ENCODE peak calls at places on chromosomes 11 and 22, in six cellular contexts. K is foreskin keratinocyte, M is fibroblast of lung, T is esophagus squamous epithelium, Q is upper lobe of right lung, O is heart right ventricle. U is an unnamed sample.
A peak's percentile ranks its signal among the peaks of the same experiment; 100 is the strongest.

GRCh38 chr11:35907648-35908431 is 36.0 kb upstream of the LDLRAD3 start:
- DNase-seq in K (no peak), M (peak; percentile 99), T (no peak), Q (no peak), O (no peak), U (no peak)

GRCh38 chr11:70744396-70745185 is 346.3 kb downstream of the CTTN start:
- DNase-seq in K (no peak), M (no peak), T (no peak), Q (peak; percentile 56), O (no peak), U (no peak)

GRCh38 chr11:105975128-105975527 is 46.9 kb downstream of the MSANTD4 start:
- DNase-seq in K (peak; percentile 5), M (peak; percentile 38), T (no peak), Q (no peak), O (no peak), U (no peak)

GRCh38 chr11:6320411-6321207 is at the start of gene CAVIN3:
- DNase-seq in K (peak; percentile 74), M (peak; percentile 93), T (peak; percentile 27), Q (peak; percentile 86), O (peak; percentile 90), U (peak; percentile 88)

GRCh38 chr11:43936081-43936480 is 6.4 kb upstream of the C11orf96 start:
- DNase-seq in K (no peak), M (no peak), T (no peak), Q (no peak), O (no peak), U (no peak)

GRCh38 chr11:120601566-120601965 is 90.0 kb downstream of the GRIK4 start:
- DNase-seq in K (no peak), M (peak; percentile 78), T (no peak), Q (no peak), O (no peak), U (no peak)

GRCh38 chr11:24298126-24298525 is 198.7 kb upstream of the LUZP2 start:
- DNase-seq in K (no peak), M (no peak), T (no peak), Q (no peak), O (no peak), U (no peak)

GRCh38 chr11:71268706-71269321 is 16.4 kb upstream of the SHANK2 start:
- DNase-seq in K (no peak), M (no peak), T (no peak), Q (peak; percentile 47), O (no peak), U (peak; percentile 43)

GRCh38 chr11:131671764-131672163 is 301.3 kb downstream of the NTM start:
- DNase-seq in K (no peak), M (no peak), T (no peak), Q (no peak), O (no peak), U (no peak)

GRCh38 chr11:45042560-45042959 is 91.9 kb upstream of the TP53I11 start:
- DNase-seq in K (peak; percentile 8), M (no peak), T (no peak), Q (no peak), O (no peak), U (peak; percentile 67)

GRCh38 chr11:107780136-107780535 is 68.3 kb upstream of the SLN start:
- DNase-seq in K (no peak), M (no peak), T (no peak), Q (no peak), O (no peak), U (no peak)

GRCh38 chr22:23530106-23530505 is 50.0 kb downstream of the IGLL1 start:
- DNase-seq in K (no peak), M (no peak), T (no peak), Q (peak; percentile 48), O (no peak), U (no peak)

GRCh38 chr22:23525510-23525909 is 54.6 kb downstream of the IGLL1 start:
- DNase-seq in K (no peak), M (no peak), T (no peak), Q (peak; percentile 51), O (no peak), U (no peak)

GRCh38 chr22:23529166-23530103 is 50.7 kb downstream of the IGLL1 start:
- DNase-seq in K (no peak), M (no peak), T (no peak), Q (peak; percentile 30), O (no peak), U (no peak)

GRCh38 chr22:23526588-23527315 is 53.3 kb downstream of the IGLL1 start:
- DNase-seq in K (no peak), M (no peak), T (no peak), Q (peak; percentile 51), O (no peak), U (no peak)

GRCh38 chr22:23527971-23528740 is 51.9 kb downstream of the IGLL1 start:
- DNase-seq in K (no peak), M (no peak), T (no peak), Q (peak; percentile 56), O (no peak), U (no peak)
- H3K27me3 ChIP-seq in K (peaks cover 20% of the 10 kb centered on the region), M (no peaks in the 10 kb centered on the region), T (no peaks in the 10 kb centered on the region), Q (no peaks in the 10 kb centered on the region), O (no peaks in the 10 kb centered on the region), U (no peaks in the 10 kb centered on the region)

GRCh38 chr11:114057605-114058004 is 1.9 kb upstream of the ZBTB16 start:
- DNase-seq in K (no peak), M (no peak), T (no peak), Q (no peak), O (no peak), U (no peak)

GRCh38 chr11:114058026-114058706 is 1.3 kb upstream of the ZBTB16 start:
- DNase-seq in K (no peak), M (peak; percentile 72), T (no peak), Q (peak; percentile 82), O (no peak), U (no peak)

GRCh38 chr11:114059278-114059983 is at the start of gene ZBTB16:
- DNase-seq in K (no peak), M (peak; percentile 95), T (no peak), Q (peak; percentile 95), O (peak; percentile 88), U (peak; percentile 93)

GRCh38 chr11:114059984-114060401 is 482 bp downstream of the ZBTB16 start:
- DNase-seq in K (no peak), M (peak; percentile 53), T (no peak), Q (no peak), O (peak; percentile 42), U (no peak)

GRCh38 chr11:114058871-114059277 is 637 bp upstream of the ZBTB16 start:
- DNase-seq in K (no peak), M (no peak), T (no peak), Q (peak; percentile 71), O (no peak), U (no peak)
- H3K27me3 ChIP-seq in K (peaks cover 81% of the 10 kb centered on the region), M (peaks cover 27% of the 10 kb centered on the region), T (no peaks in the 10 kb centered on the region), Q (no peaks in the 10 kb centered on the region), O (no peaks in the 10 kb centered on the region), U (no peaks in the 10 kb centered on the region)

GRCh38 chr11:77036398-77036797 is 2.2 kb downstream of the B3GNT6 start:
- DNase-seq in K (no peak), M (no peak), T (no peak), Q (no peak), O (no peak), U (no peak)
- H3K27me3 ChIP-seq in K (peaks cover 53% of the 10 kb centered on the region), M (peaks cover 30% of the 10 kb centered on the region), T (no peaks in the 10 kb centered on the region), Q (peaks cover 22% of the 10 kb centered on the region), O (peaks cover 56% of the 10 kb centered on the region), U (peaks cover 18% of the 10 kb centered on the region)

GRCh38 chr11:100176456-100176855 is 510.6 kb upstream of the ARHGAP42 start:
- DNase-seq in K (no peak), M (no peak), T (no peak), Q (no peak), O (no peak), U (no peak)
- H3K27me3 ChIP-seq in K (no peaks in the 10 kb centered on the region), M (no peaks in the 10 kb centered on the region), T (no peaks in the 10 kb centered on the region), Q (no peaks in the 10 kb centered on the region), O (no peaks in the 10 kb centered on the region), U (no peaks in the 10 kb centered on the region)

DNA sequence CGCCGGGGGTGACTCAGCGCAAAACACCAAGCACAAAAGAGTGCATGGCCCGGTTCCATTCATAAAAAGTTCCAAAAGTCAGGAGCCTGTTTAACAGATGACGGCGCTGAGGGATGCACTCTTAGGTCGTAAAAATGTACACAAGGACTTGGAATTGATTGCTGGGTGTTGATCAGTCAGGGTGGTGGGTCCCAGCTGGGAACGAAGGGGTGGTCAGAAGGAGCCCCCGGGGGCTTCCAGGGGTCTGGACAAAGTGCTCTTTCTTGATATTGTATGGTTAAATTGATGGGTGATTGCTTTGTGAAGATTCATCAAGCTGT is 20.7 kb downstream of the IFITM10 start:
- DNase-seq in K (no peak), M (no peak), T (no peak), Q (no peak), O (no peak), U (no peak)
- H3K27me3 ChIP-seq in K (peaks cover 29% of the 10 kb centered on the region), M (peaks cover 6% of the 10 kb centered on the region), T (no peaks in the 10 kb centered on the region), Q (peaks cover 37% of the 10 kb centered on the region), O (peaks cover 75% of the 10 kb centered on the region), U (no peaks in the 10 kb centered on the region)

GRCh38 chr11:78346799-78347198 is 70.8 kb downstream of the GAB2 start:
- DNase-seq in K (no peak), M (no peak), T (no peak), Q (no peak), O (no peak), U (no peak)
- H3K27me3 ChIP-seq in K (no peaks in the 10 kb centered on the region), M (no peaks in the 10 kb centered on the region), T (no peaks in the 10 kb centered on the region), Q (no peaks in the 10 kb centered on the region), O (no peaks in the 10 kb centered on the region), U (no peaks in the 10 kb centered on the region)

U was measured in right atrium auricular region.